ENCODE peak calls at places on chromosomes 2 and 18, in six cellular contexts. F is adrenal gland; R is ovary; P is CD8-positive, alpha-beta memory T cell; H is RWPE1; J is body of pancreas. G is an unnamed sample.

GRCh38 chr2:164514491-164514890 is 106.8 kb downstream of the GRB14 start:
- DNase-seq in F (no peak), R (no peak), P (no peak), H (peak), J (no peak), G (peak)

GRCh38 chr2:6011871-6012380 is 319.7 kb downstream of the SOX11 start:
- DNase-seq in F (no peak), R (no peak), P (no peak), H (no peak), J (no peak), G (no peak)

GRCh38 chr2:184677171-184677570 is 78.8 kb downstream of the ZNF804A start:
- DNase-seq in F (no peak), R (no peak), P (no peak), H (no peak), J (no peak), G (no peak)

GRCh38 chr2:61252031-61252430 is 90.0 kb downstream of the C2orf74 start:
- DNase-seq in F (no peak), R (no peak), P (no peak), H (no peak), J (no peak), G (no peak)

GRCh38 chr2:187349328-187349944 is 98.6 kb downstream of the CALCRL start:
- DNase-seq in F (no peak), R (no peak), P (no peak), H (no peak), J (no peak), G (no peak)

GRCh38 chr18:12336887-12337286 is 28.8 kb downstream of the TUBB6 start:
- DNase-seq in F (no peak), R (no peak), P (no peak), H (peak), J (no peak), G (no peak)

GRCh38 chr2:187689372-187689771 is 135.1 kb upstream of the TFPI start:
- DNase-seq in F (no peak), R (no peak), P (no peak), H (peak), J (no peak), G (no peak)

GRCh38 chr2:53969285-53970094 is 1.3 kb downstream of the PSME4 start:
- DNase-seq in F (no peak), R (no peak), P (no peak), H (peak), J (no peak), G (no peak)

GRCh38 chr2:85095094-85095493 is 38.1 kb upstream of the TCF7L1 start:
- DNase-seq in F (no peak), R (no peak), P (no peak), H (no peak), J (no peak), G (no peak)

GRCh38 chr2:127674241-127675209 is 805 bp downstream of the LIMS2 start:
- DNase-seq in F (peak), R (no peak), P (peak), H (peak), J (no peak), G (no peak)

GRCh38 chr18:22551536-22552151 is 133.9 kb upstream of the CTAGE1 start:
- DNase-seq in F (peak), R (no peak), P (no peak), H (peak), J (peak), G (peak)

GRCh38 chr18:47262397-47263196 is 11.1 kb upstream of the SKOR2 start:
- DNase-seq in F (no peak), R (no peak), P (no peak), H (no peak), J (no peak), G (no peak)

GRCh38 chr2:39631715-39632114 is 34.0 kb upstream of the TMEM178A start:
- DNase-seq in F (no peak), R (no peak), P (no peak), H (peak), J (no peak), G (no peak)
- H3K27ac ChIP-seq in F (no peak), R (no peak), P (no peak), H (no peak), J (no peak), G (peak)

GRCh38 chr2:9286553-9287399 is 80.2 kb downstream of the ASAP2 start:
- DNase-seq in F (no peak), R (no peak), P (no peak), H (peak), J (no peak), G (no peak)

GRCh38 chr2:9288681-9289338 is 82.2 kb downstream of the ASAP2 start:
- DNase-seq in F (no peak), R (no peak), P (no peak), H (no peak), J (no peak), G (no peak)

GRCh38 chr2:9288233-9288632 is 81.6 kb downstream of the ASAP2 start:
- DNase-seq in F (no peak), R (no peak), P (no peak), H (peak), J (no peak), G (no peak)

GRCh38 chr2:9285921-9286320 is 79.3 kb downstream of the ASAP2 start:
- DNase-seq in F (no peak), R (no peak), P (no peak), H (no peak), J (no peak), G (no peak)

GRCh38 chr2:9287400-9288059 is 80.9 kb downstream of the ASAP2 start:
- DNase-seq in F (no peak), R (no peak), P (no peak), H (peak), J (no peak), G (peak)
- H3K27ac ChIP-seq in F (no peak), R (no peak), P (no peak), H (peak), J (no peak), G (peak)

DNA sequence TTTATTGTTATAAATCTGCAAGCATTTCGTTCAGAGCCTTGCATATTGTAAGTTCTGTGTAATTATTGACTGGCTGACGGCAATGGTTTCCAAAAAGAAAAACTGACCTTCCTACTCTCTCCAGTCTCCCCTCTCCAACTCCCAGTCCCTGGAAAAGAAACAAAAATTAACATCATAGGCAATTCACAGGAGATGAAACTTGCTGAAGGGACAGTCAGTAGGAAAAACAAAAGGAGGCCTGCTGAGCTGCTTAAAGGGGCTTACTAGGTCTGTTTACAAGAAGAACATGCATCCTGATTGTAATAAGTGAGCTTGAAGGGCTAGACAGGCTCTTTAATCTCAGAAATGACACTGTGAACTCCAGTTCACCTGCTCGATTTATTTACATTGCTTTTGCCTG is 256.9 kb upstream of the SETBP1 start:
- DNase-seq in F (no peak), R (no peak), P (no peak), H (no peak), J (no peak), G (no peak)
- H3K27ac ChIP-seq in F (no peak), R (no peak), P (no peak), H (no peak), J (no peak), G (no peak)

GRCh38 chr2:46040563-46041155 is 256.5 kb upstream of the EPAS1 start:
- DNase-seq in F (no peak), R (no peak), P (no peak), H (no peak), J (no peak), G (no peak)

GRCh38 chr2:46039543-46040303 is 257.5 kb upstream of the EPAS1 start:
- DNase-seq in F (no peak), R (no peak), P (no peak), H (no peak), J (no peak), G (no peak)

GRCh38 chr2:46041434-46041833 is 255.8 kb upstream of the EPAS1 start:
- DNase-seq in F (no peak), R (no peak), P (no peak), H (no peak), J (no peak), G (no peak)

GRCh38 chr2:46042711-46043110 is 254.5 kb upstream of the EPAS1 start:
- DNase-seq in F (no peak), R (no peak), P (no peak), H (no peak), J (no peak), G (no peak)

DNA sequence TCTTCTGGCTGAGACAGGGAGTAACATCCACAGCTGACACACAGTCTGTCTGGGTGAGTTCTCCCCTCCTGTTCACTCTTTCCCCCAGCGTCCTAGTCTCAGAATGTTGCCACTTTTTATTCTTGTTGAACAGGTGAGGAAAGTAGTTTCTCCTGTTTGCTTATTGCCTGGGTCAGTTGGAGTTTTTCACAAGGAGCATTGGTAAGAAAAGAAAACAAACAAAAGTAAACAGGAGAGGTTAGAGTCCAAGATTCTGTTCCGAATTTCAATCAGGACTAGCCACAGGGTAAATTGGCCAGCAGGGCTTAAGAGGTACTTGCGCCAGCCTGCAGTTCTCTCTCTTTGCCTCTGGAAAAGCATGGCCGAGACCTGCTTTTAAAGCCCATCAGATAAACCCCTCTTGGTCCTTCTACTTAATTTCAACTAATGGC is 255.0 kb upstream of the EPAS1 start:
- DNase-seq in F (no peak), R (no peak), P (no peak), H (no peak), J (peak), G (no peak)
- H3K27ac ChIP-seq in F (no peak), R (no peak), P (no peak), H (no peak), J (peak), G (no peak)

GRCh38 chr2:203682688-203683130 is 23.7 kb upstream of the CD28 start:
- DNase-seq in F (no peak), R (no peak), P (no peak), H (peak), J (no peak), G (no peak)
- H3K27ac ChIP-seq in F (no peak), R (no peak), P (no peak), H (peak), J (peak), G (peak)

GRCh38 chr2:27320958-27321543 is 1.8 kb downstream of the MPV17 start:
- DNase-seq in F (peak), R (peak), P (no peak), H (peak), J (peak), G (peak)
- H3K27ac ChIP-seq in F (peak), R (no peak), P (no peak), H (peak), J (peak), G (peak)